ENCODE peak calls at places on chromosomes 2 and 18, in five cellular contexts. B is KBM-7; V is NCI-H526; X is astrocyte of the spinal cord; H is effector CD8-positive, alpha-beta T cell. L is an unnamed sample.

GRCh38 chr2:170206805-170207407 is 29.0 kb downstream of the MYO3B start:
- DNase-seq in V (no peak), H (no peak), X (no peak), B (no peak), L (no peak)

GRCh38 chr2:96762529-96763253 is 2.0 kb downstream of the CNNM4 start:
- DNase-seq in B (peak; percentile 38), V (no peak), H (no peak), X (peak; percentile 12), L (peak; percentile 34)

GRCh38 chr2:237932731-237933131 is 34.1 kb upstream of the UBE2F start:
- DNase-seq in B (no peak), X (peak; percentile 63), V (no peak), H (no peak), L (no peak)

GRCh38 chr2:164479460-164479859 is 141.8 kb downstream of the GRB14 start:
- DNase-seq in H (no peak), V (peak; percentile 47), B (peak; percentile 3), X (peak; percentile 60), L (no peak)

GRCh38 chr18:69951182-69951581 is 3.5 kb upstream of the CD226 start:
- DNase-seq in B (no peak), X (peak; percentile 32), H (no peak), V (no peak), L (no peak)

GRCh38 chr2:9004338-9005204 is 1.1 kb upstream of the MBOAT2 start:
- DNase-seq in V (no peak), H (no peak), X (peak; percentile 30), B (no peak), L (peak; percentile 9)

GRCh38 chr2:232976666-232977437 is 36.2 kb downstream of the NGEF start:
- DNase-seq in V (no peak), H (no peak), B (no peak), X (no peak), L (no peak)

GRCh38 chr2:183859129-183859528 is 734.9 kb downstream of the NUP35 start:
- DNase-seq in X (no peak), V (no peak), B (no peak), H (no peak), L (no peak)

GRCh38 chr2:240820014-240820606 is at the start of gene KIF1A:
- DNase-seq in H (no peak), X (no peak), B (no peak), V (peak; percentile 98), L (no peak)

GRCh38 chr18:36624451-36625167 is 204.2 kb downstream of the TPGS2 start:
- DNase-seq in H (no peak), B (no peak), X (no peak), V (no peak), L (no peak)

GRCh38 chr18:23265691-23266399 is 130.6 kb downstream of the CABLES1 start:
- DNase-seq in V (no peak), X (no peak), H (no peak), B (no peak), L (no peak)

GRCh38 chr2:156817430-156817829 is 381.3 kb downstream of the GPD2 start:
- DNase-seq in B (no peak), H (no peak), V (no peak), X (no peak), L (no peak)

GRCh38 chr2:218000137-218000536 is 2.7 kb downstream of the TNS1 start:
- DNase-seq in X (peak; percentile 46), H (no peak), B (no peak), V (no peak), L (no peak)

GRCh38 chr2:61318553-61318952 is 152.3 kb downstream of the USP34 start:
- DNase-seq in X (no peak), B (no peak), V (no peak), H (no peak), L (no peak)

GRCh38 chr2:127701651-127702394 is 526 bp downstream of the SFT2D3 start:
- DNase-seq in V (peak; percentile 90), B (peak; percentile 83), H (peak; percentile 54), X (peak; percentile 62), L (peak; percentile 86)

GRCh38 chr18:3409811-3410210 is 40.2 kb upstream of the TGIF1 start:
- DNase-seq in X (no peak), B (no peak), V (no peak), H (no peak), L (no peak)

GRCh38 chr2:27347641-27348040 is 8.9 kb downstream of the GTF3C2 start:
- DNase-seq in B (no peak), H (no peak), X (no peak), V (no peak), L (no peak)

GRCh38 chr2:39640107-39640506 is 25.6 kb upstream of the TMEM178A start:
- DNase-seq in X (no peak), V (no peak), H (no peak), B (no peak), L (no peak)